ENCODE peak calls at places on chromosomes 13 and 19, in eight cellular contexts. One of them, this sample, is unnamed.

GRCh38 chr19:48283908-48284307 is 14.0 kb downstream of the ZNF114 start:
- DNase-seq in mucosa of descending colon: no peak
- DNase-seq in Peyer's patch: no peak
- DNase-seq in fibroblast of the aortic adventitia: peak
- DNase-seq in neural progenitor cell: no peak
- DNase-seq in cardiac muscle cell: peak
- DNase-seq in PC-3: no peak
- DNase-seq in tibial nerve: no peak
- DNase-seq in this sample: peak

GRCh38 chr13:40986328-40986856 is 32.7 kb downstream of the ELF1 start:
- DNase-seq in Peyer's patch: no peak
- DNase-seq in PC-3: peak
- DNase-seq in cardiac muscle cell: peak
- DNase-seq in neural progenitor cell: no peak
- DNase-seq in fibroblast of the aortic adventitia: peak
- DNase-seq in mucosa of descending colon: no peak
- DNase-seq in tibial nerve: no peak
- DNase-seq in this sample: no peak

GRCh38 chr19:16139752-16140151 is 3.7 kb upstream of the HSH2D start:
- DNase-seq in cardiac muscle cell: no peak
- DNase-seq in PC-3: no peak
- DNase-seq in mucosa of descending colon: no peak
- DNase-seq in Peyer's patch: no peak
- DNase-seq in tibial nerve: no peak
- DNase-seq in neural progenitor cell: no peak
- DNase-seq in fibroblast of the aortic adventitia: no peak
- DNase-seq in this sample: no peak

GRCh38 chr13:48266150-48266549 is 33.1 kb downstream of the ITM2B start:
- DNase-seq in neural progenitor cell: no peak
- DNase-seq in tibial nerve: no peak
- DNase-seq in mucosa of descending colon: no peak
- DNase-seq in PC-3: no peak
- DNase-seq in fibroblast of the aortic adventitia: no peak
- DNase-seq in cardiac muscle cell: no peak
- DNase-seq in Peyer's patch: no peak
- DNase-seq in this sample: no peak

GRCh38 chr13:84400711-84401110 is 518.4 kb upstream of the SLITRK1 start:
- DNase-seq in fibroblast of the aortic adventitia: peak
- DNase-seq in cardiac muscle cell: peak
- DNase-seq in neural progenitor cell: no peak
- DNase-seq in tibial nerve: no peak
- DNase-seq in PC-3: peak
- DNase-seq in mucosa of descending colon: no peak
- DNase-seq in Peyer's patch: no peak
- DNase-seq in this sample: peak

GRCh38 chr13:21683034-21683733 is 12.3 kb downstream of the FGF9 start:
- DNase-seq in cardiac muscle cell: no peak
- DNase-seq in PC-3: peak
- DNase-seq in tibial nerve: no peak
- DNase-seq in neural progenitor cell: no peak
- DNase-seq in Peyer's patch: no peak
- DNase-seq in fibroblast of the aortic adventitia: peak
- DNase-seq in mucosa of descending colon: no peak
- DNase-seq in this sample: no peak

GRCh38 chr19:30349131-30349730 is 23.0 kb upstream of the ZNF536 start:
- DNase-seq in Peyer's patch: no peak
- DNase-seq in mucosa of descending colon: no peak
- DNase-seq in neural progenitor cell: no peak
- DNase-seq in cardiac muscle cell: no peak
- DNase-seq in PC-3: no peak
- DNase-seq in fibroblast of the aortic adventitia: no peak
- DNase-seq in tibial nerve: no peak
- DNase-seq in this sample: no peak

GRCh38 chr13:31261241-31261640 is 61.5 kb downstream of the B3GLCT start:
- DNase-seq in mucosa of descending colon: no peak
- DNase-seq in tibial nerve: no peak
- DNase-seq in PC-3: peak
- DNase-seq in fibroblast of the aortic adventitia: no peak
- DNase-seq in cardiac muscle cell: no peak
- DNase-seq in Peyer's patch: no peak
- DNase-seq in neural progenitor cell: no peak
- DNase-seq in this sample: no peak

GRCh38 chr13:30371649-30372265 is 50.5 kb upstream of the UBE2L5 start:
- DNase-seq in mucosa of descending colon: peak
- DNase-seq in tibial nerve: no peak
- DNase-seq in Peyer's patch: peak
- DNase-seq in cardiac muscle cell: peak
- DNase-seq in neural progenitor cell: no peak
- DNase-seq in PC-3: peak
- DNase-seq in fibroblast of the aortic adventitia: peak
- DNase-seq in this sample: peak

GRCh38 chr13:52938065-52938464 is 89.6 kb upstream of the PCDH8 start:
- DNase-seq in neural progenitor cell: no peak
- DNase-seq in mucosa of descending colon: no peak
- DNase-seq in tibial nerve: no peak
- DNase-seq in PC-3: no peak
- DNase-seq in Peyer's patch: no peak
- DNase-seq in fibroblast of the aortic adventitia: no peak
- DNase-seq in cardiac muscle cell: no peak
- DNase-seq in this sample: no peak

GRCh38 chr13:41145136-41145908 is 12.7 kb upstream of the KBTBD6 start:
- DNase-seq in tibial nerve: no peak
- DNase-seq in cardiac muscle cell: peak
- DNase-seq in fibroblast of the aortic adventitia: peak
- DNase-seq in mucosa of descending colon: no peak
- DNase-seq in neural progenitor cell: no peak
- DNase-seq in Peyer's patch: no peak
- DNase-seq in PC-3: no peak
- DNase-seq in this sample: no peak

GRCh38 chr19:13794388-13794751 is 873 bp upstream of the ZSWIM4 start:
- DNase-seq in PC-3: peak
- DNase-seq in cardiac muscle cell: peak
- DNase-seq in neural progenitor cell: no peak
- DNase-seq in tibial nerve: peak
- DNase-seq in fibroblast of the aortic adventitia: peak
- DNase-seq in mucosa of descending colon: peak
- DNase-seq in Peyer's patch: peak
- DNase-seq in this sample: peak

GRCh38 chr13:41696163-41697003 is 239.0 kb downstream of the RGCC start:
- DNase-seq in tibial nerve: no peak
- DNase-seq in fibroblast of the aortic adventitia: peak
- DNase-seq in cardiac muscle cell: peak
- DNase-seq in mucosa of descending colon: no peak
- DNase-seq in Peyer's patch: no peak
- DNase-seq in PC-3: peak
- DNase-seq in neural progenitor cell: no peak
- DNase-seq in this sample: peak

GRCh38 chr13:75938811-75939525 is 302.8 kb downstream of the LMO7 start:
- DNase-seq in Peyer's patch: no peak
- DNase-seq in PC-3: peak
- DNase-seq in neural progenitor cell: no peak
- DNase-seq in mucosa of descending colon: no peak
- DNase-seq in cardiac muscle cell: peak
- DNase-seq in fibroblast of the aortic adventitia: peak
- DNase-seq in tibial nerve: no peak
- DNase-seq in this sample: peak

GRCh38 chr19:10568444-10568825 is 344 bp downstream of the CDKN2D start:
- DNase-seq in cardiac muscle cell: no peak
- DNase-seq in PC-3: peak
- DNase-seq in neural progenitor cell: no peak
- DNase-seq in fibroblast of the aortic adventitia: no peak
- DNase-seq in mucosa of descending colon: peak
- DNase-seq in tibial nerve: no peak
- DNase-seq in Peyer's patch: no peak
- DNase-seq in this sample: no peak

GRCh38 chr19:10566408-10566657 is 523 bp upstream of the KRI1 start:
- DNase-seq in tibial nerve: no peak
- DNase-seq in Peyer's patch: no peak
- DNase-seq in mucosa of descending colon: no peak
- DNase-seq in neural progenitor cell: no peak
- DNase-seq in PC-3: no peak
- DNase-seq in cardiac muscle cell: no peak
- DNase-seq in fibroblast of the aortic adventitia: no peak
- DNase-seq in this sample: no peak

GRCh38 chr19:10566658-10567410 is 1.0 kb upstream of the KRI1 start:
- DNase-seq in fibroblast of the aortic adventitia: no peak
- DNase-seq in neural progenitor cell: no peak
- DNase-seq in PC-3: no peak
- DNase-seq in Peyer's patch: no peak
- DNase-seq in mucosa of descending colon: peak
- DNase-seq in cardiac muscle cell: no peak
- DNase-seq in tibial nerve: no peak
- DNase-seq in this sample: no peak

GRCh38 chr19:10567696-10568443 is 909 bp downstream of the CDKN2D start:
- DNase-seq in mucosa of descending colon: no peak
- DNase-seq in PC-3: no peak
- DNase-seq in tibial nerve: no peak
- DNase-seq in neural progenitor cell: no peak
- DNase-seq in Peyer's patch: no peak
- DNase-seq in fibroblast of the aortic adventitia: no peak
- DNase-seq in cardiac muscle cell: no peak
- DNase-seq in this sample: no peak

GRCh38 chr19:10568826-10569651 is at the start of gene CDKN2D:
- DNase-seq in PC-3: peak
- DNase-seq in cardiac muscle cell: peak
- DNase-seq in mucosa of descending colon: peak
- DNase-seq in tibial nerve: peak
- DNase-seq in neural progenitor cell: peak
- DNase-seq in fibroblast of the aortic adventitia: peak
- DNase-seq in Peyer's patch: peak
- DNase-seq in this sample: peak
- TF ChIP-seq CTCF in PC-3: no peak
- TF ChIP-seq CTCF in cardiac muscle cell: peak
- TF ChIP-seq CTCF in mucosa of descending colon: peak
- TF ChIP-seq CTCF in tibial nerve: peak
- TF ChIP-seq CTCF in neural progenitor cell: peak
- TF ChIP-seq CTCF in fibroblast of the aortic adventitia: no peak
- TF ChIP-seq CTCF in Peyer's patch: peak
- TF ChIP-seq CTCF in this sample: no peak

GRCh38 chr19:7196721-7197168 is 97.5 kb downstream of the INSR start:
- DNase-seq in Peyer's patch: no peak
- DNase-seq in neural progenitor cell: no peak
- DNase-seq in cardiac muscle cell: peak
- DNase-seq in fibroblast of the aortic adventitia: peak
- DNase-seq in tibial nerve: peak
- DNase-seq in PC-3: no peak
- DNase-seq in mucosa of descending colon: no peak
- DNase-seq in this sample: no peak

GRCh38 chr19:7188682-7189629 is 105.3 kb downstream of the INSR start:
- DNase-seq in fibroblast of the aortic adventitia: no peak
- DNase-seq in mucosa of descending colon: no peak
- DNase-seq in cardiac muscle cell: peak
- DNase-seq in neural progenitor cell: no peak
- DNase-seq in Peyer's patch: no peak
- DNase-seq in PC-3: no peak
- DNase-seq in tibial nerve: no peak
- DNase-seq in this sample: no peak

GRCh38 chr19:7187605-7188339 is 106.4 kb downstream of the INSR start:
- DNase-seq in Peyer's patch: no peak
- DNase-seq in fibroblast of the aortic adventitia: no peak
- DNase-seq in cardiac muscle cell: no peak
- DNase-seq in mucosa of descending colon: no peak
- DNase-seq in PC-3: no peak
- DNase-seq in tibial nerve: no peak
- DNase-seq in neural progenitor cell: no peak
- DNase-seq in this sample: no peak

GRCh38 chr19:7194566-7194965 is 99.6 kb downstream of the INSR start:
- DNase-seq in Peyer's patch: no peak
- DNase-seq in tibial nerve: no peak
- DNase-seq in fibroblast of the aortic adventitia: no peak
- DNase-seq in cardiac muscle cell: no peak
- DNase-seq in mucosa of descending colon: no peak
- DNase-seq in neural progenitor cell: no peak
- DNase-seq in PC-3: no peak
- DNase-seq in this sample: no peak

GRCh38 chr19:7191946-7192691 is 102.1 kb downstream of the INSR start:
- DNase-seq in mucosa of descending colon: no peak
- DNase-seq in Peyer's patch: no peak
- DNase-seq in fibroblast of the aortic adventitia: no peak
- DNase-seq in cardiac muscle cell: no peak
- DNase-seq in neural progenitor cell: no peak
- DNase-seq in PC-3: no peak
- DNase-seq in tibial nerve: no peak
- DNase-seq in this sample: no peak
- H3K4me3 ChIP-seq in mucosa of descending colon: no peak
- H3K4me3 ChIP-seq in Peyer's patch: no peak
- H3K4me3 ChIP-seq in fibroblast of the aortic adventitia: no peak
- H3K4me3 ChIP-seq in cardiac muscle cell: no peak
- H3K4me3 ChIP-seq in neural progenitor cell: no peak
- H3K4me3 ChIP-seq in PC-3: no peak
- H3K4me3 ChIP-seq in tibial nerve: no peak
- H3K4me3 ChIP-seq in this sample: no peak

DNA sequence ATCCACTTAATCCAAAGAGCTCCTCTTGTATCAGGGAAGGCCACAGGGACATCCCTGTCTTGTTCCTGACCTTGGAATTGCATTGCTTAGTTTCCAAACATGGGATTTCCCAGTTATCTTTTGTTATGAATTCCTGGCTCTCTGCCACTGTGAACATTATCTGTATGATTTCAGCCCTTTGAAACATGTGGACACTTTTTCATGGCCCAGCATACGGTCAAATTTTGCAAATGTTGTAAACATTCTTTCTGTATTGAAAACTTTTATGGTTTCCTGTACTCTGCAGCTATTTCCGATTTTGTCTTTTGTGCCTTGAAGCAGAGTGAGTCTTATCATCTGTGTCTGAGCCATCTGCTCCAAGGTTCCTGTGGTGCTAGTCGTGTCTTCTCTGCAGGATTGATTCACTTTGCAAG is 4.5 kb upstream of the CFAP97D2 start:
- DNase-seq in neural progenitor cell: no peak
- DNase-seq in PC-3: no peak
- DNase-seq in fibroblast of the aortic adventitia: peak
- DNase-seq in cardiac muscle cell: peak
- DNase-seq in tibial nerve: no peak
- DNase-seq in Peyer's patch: no peak
- DNase-seq in mucosa of descending colon: no peak
- DNase-seq in this sample: no peak
- TF ChIP-seq CTCF in neural progenitor cell: no peak
- TF ChIP-seq CTCF in PC-3: no peak
- TF ChIP-seq CTCF in fibroblast of the aortic adventitia: no peak
- TF ChIP-seq CTCF in cardiac muscle cell: no peak
- TF ChIP-seq CTCF in tibial nerve: no peak
- TF ChIP-seq CTCF in Peyer's patch: no peak
- TF ChIP-seq CTCF in mucosa of descending colon: no peak
- TF ChIP-seq CTCF in this sample: no peak

DNA sequence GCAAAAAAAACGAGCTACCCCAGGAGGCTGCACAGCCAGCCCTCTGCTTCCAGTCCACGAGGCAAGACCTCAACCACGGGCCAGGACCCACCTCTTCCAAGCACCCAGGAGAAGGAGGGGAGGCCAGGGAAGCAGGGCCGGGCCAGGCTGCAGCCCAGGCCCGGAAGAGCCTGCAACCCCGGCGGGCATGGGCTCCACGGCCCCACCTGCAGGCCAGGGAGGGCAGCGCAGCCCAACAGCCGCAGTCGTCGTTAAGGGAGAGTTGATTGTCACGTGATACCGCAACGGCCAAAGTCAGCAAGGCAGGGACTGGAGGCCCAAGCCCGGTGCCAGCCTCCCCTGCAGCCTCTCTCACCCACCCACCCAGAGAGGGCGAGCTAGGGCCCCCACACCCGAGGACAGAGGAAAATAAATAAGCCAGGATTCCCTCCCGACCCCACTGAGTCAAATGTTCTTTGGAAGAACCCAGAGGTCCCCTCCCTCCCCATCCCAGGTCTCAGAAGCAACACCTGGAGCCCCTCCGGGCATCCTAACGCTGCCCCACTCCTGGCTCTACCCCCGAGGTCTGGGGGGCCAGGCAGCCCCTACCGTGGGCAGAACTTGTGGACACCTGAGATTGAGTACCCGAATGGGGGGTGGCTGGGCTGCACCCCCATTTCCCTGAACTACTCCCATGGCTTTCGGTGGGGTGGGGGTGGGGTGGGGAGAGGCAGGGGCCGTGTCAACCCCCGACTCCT is 5.2 kb upstream of the REXO1 start:
- DNase-seq in mucosa of descending colon: peak
- DNase-seq in PC-3: peak
- DNase-seq in fibroblast of the aortic adventitia: peak
- DNase-seq in neural progenitor cell: peak
- DNase-seq in Peyer's patch: peak
- DNase-seq in cardiac muscle cell: peak
- DNase-seq in tibial nerve: peak
- DNase-seq in this sample: no peak
- H3K4me3 ChIP-seq in mucosa of descending colon: no peak
- H3K4me3 ChIP-seq in PC-3: no peak
- H3K4me3 ChIP-seq in fibroblast of the aortic adventitia: no peak
- H3K4me3 ChIP-seq in neural progenitor cell: no peak
- H3K4me3 ChIP-seq in Peyer's patch: peak
- H3K4me3 ChIP-seq in cardiac muscle cell: no peak
- H3K4me3 ChIP-seq in tibial nerve: no peak
- H3K4me3 ChIP-seq in this sample: no peak